ENCODE peak calls at places on chromosomes 12 and 14, in five cellular contexts. One of them, this sample, is unnamed.

GRCh38 chr14:104221636-104222375 is 83.4 kb downstream of the KIF26A start:
- DNase-seq in A549: no peak
- DNase-seq in suprapubic skin: peak
- DNase-seq in breast epithelium: no peak
- DNase-seq in Peyer's patch: peak
- DNase-seq in this sample: no peak

GRCh38 chr12:107125833-107126232 is 32.5 kb upstream of the CRY1 start:
- DNase-seq in A549: no peak
- DNase-seq in suprapubic skin: no peak
- DNase-seq in breast epithelium: no peak
- DNase-seq in Peyer's patch: no peak
- DNase-seq in this sample: no peak

GRCh38 chr12:12474931-12475485 is 87.7 kb downstream of the DUSP16 start:
- DNase-seq in A549: no peak
- DNase-seq in suprapubic skin: no peak
- DNase-seq in breast epithelium: no peak
- DNase-seq in Peyer's patch: no peak
- DNase-seq in this sample: no peak

GRCh38 chr12:104219908-104220404 is 4.4 kb downstream of the TXNRD1 start:
- DNase-seq in A549: peak
- DNase-seq in suprapubic skin: no peak
- DNase-seq in breast epithelium: no peak
- DNase-seq in Peyer's patch: no peak
- DNase-seq in this sample: peak

GRCh38 chr14:35400707-35401421 is 3.7 kb downstream of the NFKBIA start:
- DNase-seq in A549: no peak
- DNase-seq in suprapubic skin: no peak
- DNase-seq in breast epithelium: no peak
- DNase-seq in Peyer's patch: no peak
- DNase-seq in this sample: no peak

GRCh38 chr12:114746297-114747074 is 62.5 kb upstream of the TBX3 start:
- DNase-seq in A549: no peak
- DNase-seq in suprapubic skin: no peak
- DNase-seq in breast epithelium: no peak
- DNase-seq in Peyer's patch: no peak
- DNase-seq in this sample: no peak

GRCh38 chr12:58537278-58537677 is 383.0 kb downstream of the LRIG3 start:
- DNase-seq in A549: no peak
- DNase-seq in suprapubic skin: no peak
- DNase-seq in breast epithelium: no peak
- DNase-seq in Peyer's patch: no peak
- DNase-seq in this sample: no peak

GRCh38 chr14:54808326-54809161 is 94.1 kb downstream of the GCH1 start:
- DNase-seq in A549: no peak
- DNase-seq in suprapubic skin: no peak
- DNase-seq in breast epithelium: no peak
- DNase-seq in Peyer's patch: no peak
- DNase-seq in this sample: no peak

GRCh38 chr12:46082473-46082872 is 92.1 kb upstream of the SCAF11 start:
- DNase-seq in A549: no peak
- DNase-seq in suprapubic skin: no peak
- DNase-seq in breast epithelium: no peak
- DNase-seq in Peyer's patch: no peak
- DNase-seq in this sample: no peak

GRCh38 chr12:63294327-63294632 is 143.3 kb upstream of the AVPR1A start:
- DNase-seq in A549: peak
- DNase-seq in suprapubic skin: no peak
- DNase-seq in breast epithelium: no peak
- DNase-seq in Peyer's patch: no peak
- DNase-seq in this sample: no peak

GRCh38 chr14:73237219-73237785 is at the start of gene PAPLN:
- DNase-seq in A549: peak
- DNase-seq in suprapubic skin: no peak
- DNase-seq in breast epithelium: no peak
- DNase-seq in Peyer's patch: peak
- DNase-seq in this sample: no peak

GRCh38 chr14:49679271-49679670 is 8.7 kb downstream of the POLE2 start:
- DNase-seq in A549: no peak
- DNase-seq in suprapubic skin: no peak
- DNase-seq in breast epithelium: no peak
- DNase-seq in Peyer's patch: no peak
- DNase-seq in this sample: no peak

GRCh38 chr12:8734873-8735381 is 37.1 kb downstream of the RIMKLB start:
- DNase-seq in A549: no peak
- DNase-seq in suprapubic skin: no peak
- DNase-seq in breast epithelium: no peak
- DNase-seq in Peyer's patch: no peak
- DNase-seq in this sample: no peak

GRCh38 chr14:24734917-24735500 is 101.0 kb upstream of the GZMB start:
- DNase-seq in A549: peak
- DNase-seq in suprapubic skin: no peak
- DNase-seq in breast epithelium: no peak
- DNase-seq in Peyer's patch: no peak
- DNase-seq in this sample: peak

GRCh38 chr12:120709976-120710804 is at the start of gene UNC119B:
- DNase-seq in A549: peak
- DNase-seq in suprapubic skin: peak
- DNase-seq in breast epithelium: peak
- DNase-seq in Peyer's patch: peak
- DNase-seq in this sample: peak
- TF ChIP-seq POLR2A in A549: peak
- TF ChIP-seq POLR2A in suprapubic skin: no peak
- TF ChIP-seq POLR2A in breast epithelium: no peak
- TF ChIP-seq POLR2A in Peyer's patch: peak
- TF ChIP-seq POLR2A in this sample: no peak

GRCh38 chr12:21773799-21774198 is 707 bp downstream of the KCNJ8 start:
- DNase-seq in A549: no peak
- DNase-seq in suprapubic skin: no peak
- DNase-seq in breast epithelium: no peak
- DNase-seq in Peyer's patch: no peak
- DNase-seq in this sample: no peak
- H3K4me3 ChIP-seq in A549: peak
- H3K4me3 ChIP-seq in suprapubic skin: peak
- H3K4me3 ChIP-seq in breast epithelium: peak
- H3K4me3 ChIP-seq in Peyer's patch: peak
- H3K4me3 ChIP-seq in this sample: no peak

DNA sequence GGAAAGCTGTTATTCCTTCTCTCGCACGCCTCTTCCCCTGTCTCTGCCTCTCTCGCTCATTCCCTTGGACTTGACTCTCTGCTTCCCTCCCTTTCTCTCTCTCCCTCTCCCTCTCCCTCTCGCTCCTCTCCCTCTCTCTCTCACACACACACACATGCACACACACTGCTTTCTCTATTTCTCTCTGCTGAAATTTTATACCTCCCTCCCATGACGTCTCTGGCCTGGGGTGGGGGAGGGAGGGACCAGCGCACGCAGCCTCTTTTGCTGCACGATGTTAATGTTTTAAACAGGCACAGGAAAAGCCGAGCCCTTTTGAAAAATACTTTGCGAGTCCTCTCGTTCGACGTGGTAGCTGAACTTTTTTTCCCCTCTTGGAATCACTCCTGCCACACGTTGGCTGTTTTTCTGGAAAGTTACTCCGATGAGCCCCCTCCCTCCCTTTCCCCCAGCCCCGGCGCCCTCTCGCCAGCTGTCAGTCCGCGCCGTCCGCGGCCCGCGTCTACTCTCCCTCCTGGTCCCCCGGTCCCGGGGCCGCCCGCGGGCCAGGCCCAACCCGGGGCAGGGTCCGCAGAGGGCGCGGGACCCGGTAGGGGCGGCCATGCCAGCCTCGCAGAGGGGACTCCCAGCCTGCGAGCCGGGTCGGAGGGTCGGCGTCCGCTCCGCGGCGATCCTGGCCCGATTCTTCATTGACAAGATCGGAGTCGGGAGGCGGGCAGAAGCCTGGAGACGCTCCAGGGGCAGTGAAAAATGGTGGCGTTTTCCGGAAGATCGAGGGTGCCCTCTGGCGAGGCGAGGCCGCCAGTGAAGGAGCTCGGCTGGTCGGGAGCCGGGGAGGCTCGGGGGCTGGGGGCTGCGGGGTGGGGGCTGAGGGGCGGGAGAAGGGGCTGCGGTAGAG is at the start of gene TGFB3:
- DNase-seq in A549: peak
- DNase-seq in suprapubic skin: peak
- DNase-seq in breast epithelium: peak
- DNase-seq in Peyer's patch: peak
- DNase-seq in this sample: peak
- TF ChIP-seq POLR2A in A549: no peak
- TF ChIP-seq POLR2A in suprapubic skin: peak
- TF ChIP-seq POLR2A in breast epithelium: no peak
- TF ChIP-seq POLR2A in Peyer's patch: no peak
- TF ChIP-seq POLR2A in this sample: no peak

GRCh38 chr14:21300892-21301291 is 21.0 kb downstream of the RPGRIP1 start:
- DNase-seq in A549: no peak
- DNase-seq in suprapubic skin: no peak
- DNase-seq in breast epithelium: no peak
- DNase-seq in Peyer's patch: peak
- DNase-seq in this sample: no peak
- H3K4me3 ChIP-seq in A549: no peak
- H3K4me3 ChIP-seq in suprapubic skin: peak
- H3K4me3 ChIP-seq in breast epithelium: no peak
- H3K4me3 ChIP-seq in Peyer's patch: peak
- H3K4me3 ChIP-seq in this sample: no peak

DNA sequence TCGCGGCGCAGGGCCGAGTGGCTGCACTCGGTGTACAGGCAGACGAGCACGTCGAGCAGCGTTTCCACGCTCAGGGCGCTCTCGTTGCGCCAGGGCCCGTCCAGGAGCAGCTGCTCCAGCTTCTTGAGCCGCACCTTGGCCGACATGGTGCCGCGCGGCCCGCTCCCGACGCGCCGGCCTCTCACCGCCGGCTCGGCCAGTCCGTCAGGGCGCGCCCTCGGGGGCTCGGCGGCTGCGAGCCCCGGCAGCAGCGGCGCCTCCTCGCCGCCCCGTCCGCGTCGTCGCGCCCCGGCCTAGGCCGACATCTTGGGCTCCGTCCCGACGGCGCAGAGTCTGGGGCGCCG is 349 bp downstream of the CDC42BPB start:
- DNase-seq in A549: no peak
- DNase-seq in suprapubic skin: peak
- DNase-seq in breast epithelium: no peak
- DNase-seq in Peyer's patch: no peak
- DNase-seq in this sample: no peak
- TF ChIP-seq POLR2A in A549: peak
- TF ChIP-seq POLR2A in suprapubic skin: peak
- TF ChIP-seq POLR2A in breast epithelium: no peak
- TF ChIP-seq POLR2A in Peyer's patch: peak
- TF ChIP-seq POLR2A in this sample: no peak

GRCh38 chr14:69247691-69248440 is 12.1 kb upstream of the GALNT16 start:
- DNase-seq in A549: no peak
- DNase-seq in suprapubic skin: peak
- DNase-seq in breast epithelium: peak
- DNase-seq in Peyer's patch: no peak
- DNase-seq in this sample: peak

GRCh38 chr14:69242311-69243224 is 17.4 kb upstream of the GALNT16 start:
- DNase-seq in A549: peak
- DNase-seq in suprapubic skin: no peak
- DNase-seq in breast epithelium: peak
- DNase-seq in Peyer's patch: no peak
- DNase-seq in this sample: peak

GRCh38 chr14:69241577-69241976 is 18.4 kb upstream of the GALNT16 start:
- DNase-seq in A549: no peak
- DNase-seq in suprapubic skin: no peak
- DNase-seq in breast epithelium: no peak
- DNase-seq in Peyer's patch: no peak
- DNase-seq in this sample: no peak

GRCh38 chr14:69246331-69246730 is 13.6 kb upstream of the GALNT16 start:
- DNase-seq in A549: no peak
- DNase-seq in suprapubic skin: no peak
- DNase-seq in breast epithelium: no peak
- DNase-seq in Peyer's patch: no peak
- DNase-seq in this sample: no peak

DNA sequence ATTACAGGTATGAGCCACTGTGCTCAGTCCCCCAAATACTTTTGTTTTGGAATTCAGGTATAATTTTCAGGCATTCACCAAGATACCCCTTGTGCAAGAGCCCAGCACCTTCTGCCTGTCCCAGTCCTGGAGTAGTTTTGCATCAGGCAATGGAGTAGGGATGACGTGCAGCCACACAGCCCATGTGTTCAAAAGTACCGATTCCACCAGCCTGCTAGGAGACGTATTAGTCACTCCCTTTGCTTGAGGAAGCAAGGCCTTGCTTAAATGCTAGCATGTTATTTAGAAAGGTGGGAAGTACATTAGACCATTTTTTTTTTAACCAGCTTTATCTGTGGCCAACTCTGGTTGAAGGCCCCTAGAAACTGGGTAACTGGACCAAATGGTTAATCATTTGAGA is 15.0 kb upstream of the GALNT16 start:
- DNase-seq in A549: no peak
- DNase-seq in suprapubic skin: no peak
- DNase-seq in breast epithelium: no peak
- DNase-seq in Peyer's patch: no peak
- DNase-seq in this sample: no peak
- H3K4me3 ChIP-seq in A549: no peak
- H3K4me3 ChIP-seq in suprapubic skin: no peak
- H3K4me3 ChIP-seq in breast epithelium: no peak
- H3K4me3 ChIP-seq in Peyer's patch: no peak
- H3K4me3 ChIP-seq in this sample: no peak

DNA sequence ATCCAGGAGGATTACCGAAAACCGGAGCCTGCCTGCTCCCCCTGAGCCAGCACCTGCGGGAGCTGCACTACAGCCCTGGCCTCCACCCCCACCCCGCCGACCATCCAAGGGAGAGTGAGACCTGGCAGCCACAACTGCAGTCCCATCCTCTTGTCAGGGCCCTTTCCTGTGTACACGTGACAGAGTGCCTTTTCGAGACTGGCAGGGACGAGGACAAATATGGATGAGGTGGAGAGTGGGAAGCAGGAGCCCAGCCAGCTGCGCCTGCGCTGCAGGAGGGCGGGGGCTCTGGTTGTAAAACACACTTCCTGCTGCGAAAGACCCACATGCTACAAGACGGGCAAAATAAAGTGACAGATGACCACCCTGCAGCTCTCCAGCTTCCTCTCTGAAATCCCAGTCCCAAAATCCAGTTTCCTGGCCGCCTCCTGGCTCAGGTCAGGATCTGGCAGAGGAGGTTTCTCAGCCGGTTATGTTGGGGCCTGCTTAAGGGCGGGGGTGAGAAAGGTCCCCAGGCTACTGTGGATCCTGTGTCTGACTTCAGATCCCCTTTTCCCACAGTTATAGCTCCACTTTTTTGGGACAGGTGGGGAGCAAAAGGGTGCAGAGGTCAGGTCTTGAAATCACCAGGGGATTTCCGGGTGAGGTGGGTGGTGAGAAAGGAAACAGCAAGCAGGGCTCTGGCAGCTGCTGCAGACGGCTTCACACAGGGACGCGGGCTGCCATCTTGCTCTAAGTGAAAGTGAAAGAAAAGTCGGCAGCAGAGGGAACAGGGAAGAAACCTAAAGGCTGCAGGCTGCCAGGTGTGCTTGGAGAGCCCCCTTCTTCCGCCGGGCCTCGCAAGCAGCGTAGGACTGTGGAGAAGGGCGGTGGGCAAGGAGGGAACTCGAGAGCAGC is at the start of gene TAPBPL:
- DNase-seq in A549: peak
- DNase-seq in suprapubic skin: peak
- DNase-seq in breast epithelium: peak
- DNase-seq in Peyer's patch: peak
- DNase-seq in this sample: peak
- TF ChIP-seq POLR2A in A549: peak
- TF ChIP-seq POLR2A in suprapubic skin: peak
- TF ChIP-seq POLR2A in breast epithelium: no peak
- TF ChIP-seq POLR2A in Peyer's patch: peak
- TF ChIP-seq POLR2A in this sample: no peak

GRCh38 chr12:4909734-4910501 is at the start of gene KCNA1:
- DNase-seq in A549: no peak
- DNase-seq in suprapubic skin: no peak
- DNase-seq in breast epithelium: no peak
- DNase-seq in Peyer's patch: no peak
- DNase-seq in this sample: no peak
- H3K4me3 ChIP-seq in A549: no peak
- H3K4me3 ChIP-seq in suprapubic skin: peak
- H3K4me3 ChIP-seq in breast epithelium: peak
- H3K4me3 ChIP-seq in Peyer's patch: peak
- H3K4me3 ChIP-seq in this sample: peak